ENCODE peak calls at places on chromosomes 4 and X, in eight cellular contexts. R, S, Q, I, B, Y, F and D are unnamed samples.

GRCh38 chrX:78658851-78659744 is at the start of gene RTL3:
- DNase-seq in R (peak), S (peak), Q (no peak), I (peak), B (no peak), Y (no peak), F (no peak), D (peak)

GRCh38 chrX:79270401-79270800 is 96.7 kb downstream of the ITM2A start:
- DNase-seq in R (no peak), S (no peak), Q (peak), I (no peak), B (peak), Y (no peak), F (peak), D (no peak)

GRCh38 chr4:102477657-102478056 is 23.5 kb upstream of the NFKB1 start:
- DNase-seq in R (peak), S (no peak), Q (no peak), I (peak), B (no peak), Y (no peak), F (no peak), D (no peak)

GRCh38 chrX:47097018-47097417 is 18.8 kb downstream of the RGN start:
- DNase-seq in R (no peak), S (no peak), Q (no peak), I (no peak), B (no peak), Y (no peak), F (no peak), D (no peak)

GRCh38 chr4:133484287-133484686 is 335.2 kb downstream of the PCDH10 start:
- DNase-seq in R (no peak), S (no peak), Q (no peak), I (no peak), B (no peak), Y (no peak), F (no peak), D (peak)

GRCh38 chr4:138609943-138610350 is 367.8 kb upstream of the SLC7A11 start:
- DNase-seq in R (peak), S (peak), Q (no peak), I (peak), B (no peak), Y (no peak), F (no peak), D (peak)

GRCh38 chr4:100372432-100372831 is 145.4 kb downstream of the EMCN start:
- DNase-seq in R (no peak), S (no peak), Q (no peak), I (peak), B (no peak), Y (no peak), F (no peak), D (no peak)

GRCh38 chrX:72330131-72330530 is 24.4 kb upstream of the CITED1 start:
- DNase-seq in R (no peak), S (no peak), Q (no peak), I (no peak), B (no peak), Y (no peak), F (no peak), D (no peak)

GRCh38 chr4:30837131-30837539 is 117.0 kb downstream of the PCDH7 start:
- DNase-seq in R (no peak), S (no peak), Q (no peak), I (no peak), B (no peak), Y (no peak), F (no peak), D (peak)

GRCh38 chrX:71056857-71057256 is 11.3 kb downstream of the SNX12 start:
- DNase-seq in R (peak), S (no peak), Q (no peak), I (peak), B (no peak), Y (no peak), F (no peak), D (no peak)

GRCh38 chrX:70481871-70482270 is 37.2 kb downstream of the DLG3 start:
- DNase-seq in R (no peak), S (no peak), Q (no peak), I (no peak), B (no peak), Y (no peak), F (no peak), D (no peak)

GRCh38 chrX:43633757-43634156 is 22.3 kb upstream of the MAOA start:
- DNase-seq in R (peak), S (no peak), Q (no peak), I (no peak), B (no peak), Y (no peak), F (no peak), D (no peak)

GRCh38 chr4:110527156-110527555 is 51.2 kb downstream of the ENPEP start:
- DNase-seq in R (no peak), S (no peak), Q (no peak), I (no peak), B (no peak), Y (no peak), F (no peak), D (no peak)

GRCh38 chrX:23246001-23246400 is 88.6 kb upstream of the PTCHD1 start:
- DNase-seq in R (no peak), S (peak), Q (no peak), I (no peak), B (no peak), Y (no peak), F (no peak), D (peak)

GRCh38 chr4:76752911-76753494 is 144.9 kb downstream of the SOWAHB start:
- DNase-seq in R (peak), S (peak), Q (no peak), I (peak), B (no peak), Y (no peak), F (no peak), D (peak)

GRCh38 chr4:93394488-93395185 is 433.9 kb upstream of the ATOH1 start:
- DNase-seq in R (peak), S (no peak), Q (no peak), I (no peak), B (no peak), Y (no peak), F (no peak), D (peak)